ENCODE peak calls at places on chromosomes 7 and 10, in nine cellular contexts. U is COR-L47; A is activated gamma-delta T cell treated with Interleukin-2 at 50 U/mL for 16 hours; W is iPS DF 19.7; K is HEK293T; B is T-helper 1 cell; G is adipocyte; N is NCI-H460; H is stimulated activated CD4-positive, alpha-beta T cell treated with anti-CD3 and anti-CD28 coated beads, Interleukin-2, amount 100 ng/mL, for 24 hours. E is an unnamed sample.

GRCh38 chr7:95470452-95470851 is 15.3 kb upstream of the ASB4 start:
- DNase-seq in U (peak; percentile 66), W (no peak), N (no peak), B (no peak), K (no peak), A (no peak), H (peak; percentile 0), G (no peak), E (no peak)

GRCh38 chr10:74669210-74669609 is 157.2 kb upstream of the KAT6B start:
- DNase-seq in K (no peak), B (no peak), N (no peak), G (no peak), H (no peak), W (no peak), U (no peak), A (no peak), E (no peak)

GRCh38 chr10:117996709-117997108 is 50.0 kb downstream of the RAB11FIP2 start:
- DNase-seq in W (no peak), G (no peak), A (no peak), N (no peak), H (no peak), K (no peak), B (no peak), U (no peak), E (no peak)

GRCh38 chr10:14329609-14330246 is 996 bp downstream of the FRMD4A start:
- DNase-seq in G (no peak), B (no peak), N (no peak), H (no peak), A (no peak), U (no peak), W (no peak), K (no peak), E (no peak)

GRCh38 chr10:84114088-84114667 is 25.1 kb upstream of the GHITM start:
- DNase-seq in H (no peak), N (no peak), G (no peak), U (no peak), A (no peak), W (no peak), K (no peak), B (no peak), E (no peak)

GRCh38 chr10:86001521-86001920 is 365.1 kb downstream of the GRID1 start:
- DNase-seq in B (no peak), N (no peak), G (no peak), W (no peak), H (no peak), U (no peak), A (no peak), K (no peak), E (no peak)

GRCh38 chr7:44511863-44512468 is 21.5 kb upstream of the NUDCD3 start:
- DNase-seq in A (no peak), H (no peak), W (no peak), K (no peak), N (no peak), U (no peak), B (no peak), G (no peak), E (no peak)

GRCh38 chr10:103284170-103284569 is 7.2 kb downstream of the INA start:
- DNase-seq in H (no peak), A (no peak), W (no peak), B (no peak), K (no peak), N (peak; percentile 29), U (no peak), G (no peak), E (no peak)

GRCh38 chr10:101000602-101000991 is 989 bp downstream of the LZTS2 start:
- DNase-seq in W (no peak), G (peak; percentile 35), A (no peak), H (no peak), N (no peak), K (no peak), U (no peak), B (no peak), E (no peak)

GRCh38 chr10:385571-386300 is 250.5 kb downstream of the ZMYND11 start:
- DNase-seq in U (no peak), W (no peak), G (no peak), K (no peak), H (no peak), A (no peak), B (no peak), N (no peak), E (no peak)

GRCh38 chr10:88880287-88881094 is 446 bp downstream of the STAMBPL1 start:
- DNase-seq in W (no peak), U (peak; percentile 47), N (peak; percentile 76), H (peak; percentile 74), B (peak; percentile 36), K (peak; percentile 72), G (peak; percentile 93), A (peak; percentile 65), E (peak; percentile 83)

GRCh38 chr7:151696738-151697514 is 177.2 kb upstream of the RHEB start:
- DNase-seq in G (no peak), H (no peak), U (peak; percentile 98), B (no peak), K (no peak), N (no peak), A (no peak), W (no peak), E (peak; percentile 26)

GRCh38 chr10:129345763-129346162 is 121.3 kb upstream of the MGMT start:
- DNase-seq in K (no peak), B (no peak), U (no peak), G (no peak), H (no peak), W (no peak), A (no peak), N (no peak), E (no peak)

GRCh38 chr7:2299131-2299829 is 15.0 kb downstream of the SNX8 start:
- DNase-seq in N (no peak), A (no peak), H (peak; percentile 45), U (no peak), K (peak; percentile 2), G (peak; percentile 82), W (no peak), B (no peak), E (no peak)

GRCh38 chr10:133318494-133319127 is 9.9 kb downstream of the ZNF511 start:
- DNase-seq in G (peak; percentile 84), A (peak; percentile 65), B (peak; percentile 51), W (no peak), N (peak; percentile 68), K (peak; percentile 83), U (peak; percentile 28), H (peak; percentile 78), E (peak; percentile 73)

GRCh38 chr10:83919187-83919586 is 220.1 kb upstream of the GHITM start:
- DNase-seq in K (no peak), B (no peak), W (no peak), G (no peak), A (no peak), N (no peak), U (no peak), H (no peak), E (no peak)

GRCh38 chr7:5077740-5078139 is 32.1 kb downstream of the RBAK start:
- DNase-seq in G (no peak), W (no peak), H (no peak), N (no peak), U (peak; percentile 94), A (no peak), K (no peak), B (no peak), E (peak; percentile 61)

GRCh38 chr7:36201122-36201723 is 48.2 kb downstream of the EEPD1 start:
- DNase-seq in K (no peak), B (no peak), G (no peak), W (no peak), H (no peak), A (no peak), U (no peak), N (no peak), E (peak; percentile 27)

GRCh38 chr10:44264244-44264643 is 120.7 kb downstream of the CXCL12 start:
- DNase-seq in K (no peak), N (no peak), H (no peak), G (no peak), B (no peak), W (no peak), A (no peak), U (no peak), E (no peak)

GRCh38 chr10:100986952-100987684 is at the start of the genes MRPL43 and TWNK:
- DNase-seq in N (peak; percentile 72), W (no peak), U (peak; percentile 32), G (peak; percentile 94), B (peak; percentile 68), A (peak; percentile 83), H (peak; percentile 88), K (peak; percentile 95), E (peak; percentile 88)

GRCh38 chr7:94449151-94449725 is 54.5 kb downstream of the COL1A2 start:
- DNase-seq in G (peak; percentile 80), K (peak; percentile 30), W (no peak), B (no peak), A (no peak), U (peak; percentile 70), N (peak; percentile 11), H (no peak), E (peak; percentile 3)

GRCh38 chr10:86829472-86829871 is 73.1 kb downstream of the BMPR1A start:
- DNase-seq in H (no peak), W (no peak), U (no peak), A (no peak), B (no peak), K (no peak), N (no peak), G (no peak), E (no peak)

GRCh38 chr7:7510814-7511213 is 24.9 kb downstream of the COL28A1 start:
- DNase-seq in H (no peak), U (no peak), B (no peak), W (no peak), K (no peak), G (no peak), A (no peak), N (no peak), E (no peak)

GRCh38 chr7:148319316-148319808 is 271.2 kb upstream of the C7orf33 start:
- DNase-seq in U (no peak), N (no peak), H (no peak), A (no peak), B (no peak), K (no peak), W (no peak), G (no peak), E (no peak)

GRCh38 chr10:35306852-35307251 is 29.5 kb upstream of the CCNY start:
- DNase-seq in G (no peak), H (no peak), B (no peak), N (peak; percentile 23), K (no peak), U (no peak), A (no peak), W (no peak), E (peak; percentile 6)

GRCh38 chr10:86060386-86061280 is 306.0 kb downstream of the GRID1 start:
- DNase-seq in G (no peak), U (no peak), A (no peak), H (no peak), B (no peak), K (no peak), N (no peak), W (no peak), E (no peak)

GRCh38 chr7:20735346-20736065 is 51.2 kb downstream of the SP8 start:
- DNase-seq in B (no peak), N (no peak), U (no peak), K (no peak), W (no peak), H (no peak), A (no peak), G (no peak), E (peak; percentile 26)

GRCh38 chr10:74991435-74991834 is 120.0 kb upstream of the SAMD8 start:
- DNase-seq in G (no peak), W (no peak), N (peak; percentile 54), U (no peak), H (no peak), A (no peak), K (peak; percentile 67), B (no peak), E (peak; percentile 72)

GRCh38 chr7:28732037-28732869 is 225.9 kb downstream of the TRIL start:
- DNase-seq in H (no peak), A (no peak), U (peak; percentile 27), B (no peak), K (peak; percentile 24), N (no peak), G (peak; percentile 46), W (no peak), E (no peak)

GRCh38 chr10:78650122-78650521 is 418.6 kb upstream of the ZMIZ1 start:
- DNase-seq in G (no peak), W (no peak), U (no peak), H (no peak), N (no peak), K (no peak), B (no peak), A (no peak), E (no peak)

GRCh38 chr10:9038146-9038714 is 983.7 kb downstream of the GATA3 start:
- DNase-seq in U (no peak), W (no peak), G (no peak), K (no peak), B (no peak), A (no peak), H (no peak), N (no peak), E (peak; percentile 97)